ENCODE peak calls at places on chromosome 11, in four cellular contexts. One of them, this sample, is unnamed.

GRCh38 chr11:128431931-128432330 is 155.4 kb downstream of the ETS1 start:
- DNase-seq in H9: no peak
- DNase-seq in activated CD4-positive, alpha-beta T cell treated with anti-CD3 and anti-CD28 coated beads for 24 hours: no peak
- DNase-seq in body of pancreas: no peak
- DNase-seq in this sample: no peak

GRCh38 chr11:69726019-69726418 is 22.2 kb upstream of the FGF19 start:
- DNase-seq in H9: no peak
- DNase-seq in activated CD4-positive, alpha-beta T cell treated with anti-CD3 and anti-CD28 coated beads for 24 hours: no peak
- DNase-seq in body of pancreas: no peak
- DNase-seq in this sample: no peak

GRCh38 chr11:64355078-64355940 is 3.7 kb upstream of the RPS6KA4 start:
- DNase-seq in H9: peak
- DNase-seq in activated CD4-positive, alpha-beta T cell treated with anti-CD3 and anti-CD28 coated beads for 24 hours: no peak
- DNase-seq in body of pancreas: peak
- DNase-seq in this sample: peak

GRCh38 chr11:116857936-116858335 is 20.5 kb upstream of the APOA1 start:
- DNase-seq in H9: no peak
- DNase-seq in activated CD4-positive, alpha-beta T cell treated with anti-CD3 and anti-CD28 coated beads for 24 hours: no peak
- DNase-seq in body of pancreas: no peak
- DNase-seq in this sample: no peak

GRCh38 chr11:111253131-111253530 is 7.6 kb downstream of the POU2AF2 start:
- DNase-seq in H9: no peak
- DNase-seq in activated CD4-positive, alpha-beta T cell treated with anti-CD3 and anti-CD28 coated beads for 24 hours: no peak
- DNase-seq in body of pancreas: no peak
- DNase-seq in this sample: no peak

GRCh38 chr11:125141178-125141577 is 23.4 kb upstream of the PKNOX2 start:
- DNase-seq in H9: no peak
- DNase-seq in activated CD4-positive, alpha-beta T cell treated with anti-CD3 and anti-CD28 coated beads for 24 hours: no peak
- DNase-seq in body of pancreas: no peak
- DNase-seq in this sample: no peak

GRCh38 chr11:10428453-10428852 is 26.6 kb upstream of the AMPD3 start:
- DNase-seq in H9: no peak
- DNase-seq in activated CD4-positive, alpha-beta T cell treated with anti-CD3 and anti-CD28 coated beads for 24 hours: no peak
- DNase-seq in body of pancreas: no peak
- DNase-seq in this sample: no peak

GRCh38 chr11:102495161-102496042 is 35.1 kb downstream of the MMP7 start:
- DNase-seq in H9: peak
- DNase-seq in activated CD4-positive, alpha-beta T cell treated with anti-CD3 and anti-CD28 coated beads for 24 hours: peak
- DNase-seq in body of pancreas: peak
- DNase-seq in this sample: peak

GRCh38 chr11:76206077-76206326 is 300 bp downstream of the WNT11 start:
- DNase-seq in H9: no peak
- DNase-seq in activated CD4-positive, alpha-beta T cell treated with anti-CD3 and anti-CD28 coated beads for 24 hours: no peak
- DNase-seq in body of pancreas: no peak
- DNase-seq in this sample: no peak

This sample was measured in testis.